ENCODE peak calls at places on chromosomes 13 and 19, in eight cellular contexts. H is AG04450, O is cardiac muscle cell, F is brain microvascular endothelial cell, P is right cardiac atrium, B is esophagus squamous epithelium, W is ovary, U is neuronal stem cell. N is an unnamed sample.

GRCh38 chr19:41999071-41999877 is 5.2 kb upstream of the ATP1A3 start:
- DNase-seq in P (no peak), W (no peak), O (no peak), F (no peak), U (no peak), H (no peak), B (no peak), N (no peak)

GRCh38 chr19:35845215-35846037 is 6.9 kb downstream of the NPHS1 start:
- DNase-seq in O (no peak), U (no peak), F (no peak), B (no peak), W (no peak), P (no peak), H (no peak), N (no peak)

GRCh38 chr19:2523630-2524311 is 47.8 kb downstream of the GADD45B start:
- DNase-seq in W (no peak), U (no peak), H (no peak), F (peak), B (no peak), O (peak), P (no peak), N (no peak)

GRCh38 chr19:2424686-2425621 is 2.4 kb downstream of the TIMM13 start:
- DNase-seq in B (no peak), P (peak), F (peak), O (peak), H (peak), W (peak), U (peak), N (no peak)

GRCh38 chr19:16268676-16269319 is 55.8 kb upstream of the KLF2 start:
- DNase-seq in F (no peak), P (no peak), U (no peak), B (no peak), H (no peak), W (no peak), O (no peak), N (no peak)

GRCh38 chr13:21625366-21625765 is 21.4 kb upstream of the MICU2 start:
- DNase-seq in P (no peak), B (no peak), F (peak), U (no peak), H (no peak), W (no peak), O (peak), N (no peak)

GRCh38 chr19:47122359-47123335 is 8.0 kb upstream of the SAE1 start:
- DNase-seq in F (peak), H (no peak), O (peak), P (no peak), W (no peak), B (no peak), U (no peak), N (no peak)

GRCh38 chr13:106499113-106499512 is 36.3 kb downstream of the EFNB2 start:
- DNase-seq in W (no peak), H (no peak), U (no peak), P (no peak), F (no peak), B (no peak), O (no peak), N (no peak)

GRCh38 chr13:105346141-105346766 is 1189.2 kb downstream of the EFNB2 start:
- DNase-seq in U (no peak), P (no peak), H (peak), O (peak), F (peak), W (no peak), B (no peak), N (no peak)

GRCh38 chr13:26562538-26562890 is 5.0 kb downstream of the WASF3 start:
- DNase-seq in H (no peak), B (no peak), U (no peak), W (no peak), F (no peak), O (no peak), P (no peak), N (no peak)

GRCh38 chr13:72253754-72254153 is 386.8 kb upstream of the DACH1 start:
- DNase-seq in U (no peak), O (no peak), B (no peak), H (no peak), P (no peak), W (no peak), F (no peak), N (no peak)

GRCh38 chr19:16078759-16079707 is 2.7 kb downstream of the TPM4 start:
- DNase-seq in F (peak), B (no peak), W (peak), P (peak), O (peak), U (no peak), H (peak), N (peak)

GRCh38 chr13:72004236-72004635 is 137.2 kb upstream of the DACH1 start:
- DNase-seq in O (no peak), H (no peak), U (no peak), F (no peak), P (no peak), W (no peak), B (no peak), N (no peak)

GRCh38 chr19:7250057-7250596 is 44.1 kb downstream of the INSR start:
- DNase-seq in W (no peak), H (no peak), B (no peak), P (no peak), F (no peak), U (no peak), O (no peak), N (no peak)

GRCh38 chr19:11418166-11418517 is 972 bp downstream of the RGL3 start:
- DNase-seq in H (no peak), U (no peak), B (no peak), W (no peak), P (no peak), F (no peak), O (no peak), N (no peak)

GRCh38 chr19:11416346-11417052 is 2.6 kb downstream of the RGL3 start:
- DNase-seq in U (no peak), B (no peak), W (no peak), F (no peak), H (no peak), P (no peak), O (no peak), N (no peak)

GRCh38 chr19:11420894-11421606 is 1.9 kb upstream of the RGL3 start:
- DNase-seq in P (peak), B (no peak), O (no peak), F (no peak), H (no peak), W (no peak), U (no peak), N (peak)

GRCh38 chr19:11420429-11420893 is 1.3 kb upstream of the RGL3 start:
- DNase-seq in W (peak), F (no peak), B (no peak), O (peak), H (no peak), U (no peak), P (peak), N (peak)

DNA sequence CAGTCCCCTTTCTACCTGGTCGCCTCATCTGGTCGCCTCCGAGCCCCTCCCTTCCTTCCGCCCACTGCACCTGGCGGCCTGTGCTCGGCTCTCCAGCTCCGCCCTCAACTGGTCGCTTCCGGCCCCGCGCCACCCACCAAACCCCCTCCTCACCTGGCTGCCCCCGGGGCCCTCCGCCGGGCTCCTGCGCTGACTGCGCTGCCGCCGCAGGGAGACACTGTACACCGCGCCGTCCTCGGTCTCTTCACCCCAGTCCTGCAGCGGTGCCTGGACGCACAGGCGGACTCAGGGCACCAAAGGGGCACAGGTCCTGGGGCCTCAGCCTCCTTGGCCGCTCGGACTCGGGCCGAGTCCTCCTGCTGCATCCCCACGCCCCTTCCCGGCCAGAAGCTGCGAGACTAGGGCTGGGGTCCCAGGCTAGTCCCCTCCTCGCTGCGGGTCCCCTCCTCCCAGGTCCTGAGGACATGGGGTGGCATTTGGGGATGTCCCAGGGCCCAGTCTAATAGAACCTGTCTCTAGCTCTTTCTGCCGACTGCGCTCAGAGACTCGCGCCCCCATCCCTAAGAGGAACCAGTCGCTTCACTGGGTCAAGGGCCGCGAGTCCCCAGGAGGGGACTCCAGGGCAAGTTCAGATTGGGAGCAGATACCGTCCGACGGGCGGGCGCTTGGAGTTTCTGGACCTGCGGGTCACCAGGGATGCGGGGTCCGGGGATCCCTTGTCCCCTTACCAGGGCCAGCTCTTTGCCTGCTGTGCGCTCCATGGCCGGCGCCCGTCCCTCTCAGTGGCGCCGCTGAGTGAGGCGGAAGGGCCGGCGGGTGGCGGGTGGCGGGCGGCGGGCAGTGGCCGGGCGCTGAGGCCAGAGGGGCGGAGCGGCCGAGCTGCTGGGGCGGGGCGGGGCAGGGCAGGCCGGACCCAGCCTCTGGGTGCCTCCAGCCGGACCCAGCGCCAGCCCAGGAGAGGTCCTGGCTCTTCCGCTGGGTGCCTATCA is at the start of gene RGL3:
- DNase-seq in B (no peak), H (no peak), O (no peak), F (no peak), W (no peak), P (peak), U (no peak), N (peak)
- H3K4me3 ChIP-seq in B (peak), H (no peak), O (peak), F (no peak), W (peak), P (peak), U (peak), N (peak)

GRCh38 chr19:39792999-39793546 is 14.4 kb downstream of the LEUTX start:
- DNase-seq in U (peak), P (peak), B (no peak), W (peak), F (peak), O (peak), H (peak), N (peak)

GRCh38 chr19:39795001-39795400 is 16.3 kb downstream of the LEUTX start:
- DNase-seq in B (no peak), O (no peak), H (no peak), W (no peak), F (no peak), U (no peak), P (no peak), N (no peak)

GRCh38 chr19:39796000-39796498 is 17.4 kb downstream of the LEUTX start:
- DNase-seq in U (no peak), O (no peak), F (no peak), B (no peak), H (no peak), P (no peak), W (no peak), N (no peak)

GRCh38 chr19:39802958-39803357 is 24.3 kb downstream of the LEUTX start:
- DNase-seq in O (no peak), P (no peak), B (no peak), U (no peak), F (no peak), H (no peak), W (no peak), N (no peak)

GRCh38 chr19:39797083-39797482 is 18.4 kb downstream of the LEUTX start:
- DNase-seq in B (no peak), U (no peak), P (no peak), H (no peak), F (no peak), W (no peak), O (no peak), N (no peak)
- H3K27ac ChIP-seq in B (no peak), U (no peak), P (no peak), H (no peak), F (no peak), W (no peak), O (no peak), N (no peak)

GRCh38 chr19:17751912-17752273 is 616 bp downstream of the FCHO1 start:
- DNase-seq in P (no peak), W (no peak), O (no peak), U (no peak), B (no peak), F (no peak), H (no peak), N (no peak)
- H3K4me3 ChIP-seq in P (no peak), W (no peak), O (no peak), U (no peak), B (no peak), F (no peak), H (no peak), N (peak)

GRCh38 chr13:97255515-97255999 is 33.4 kb downstream of the MBNL2 start:
- DNase-seq in W (no peak), F (no peak), B (no peak), P (no peak), U (no peak), H (no peak), O (no peak), N (no peak)

GRCh38 chr13:97256343-97256783 is 34.2 kb downstream of the MBNL2 start:
- DNase-seq in B (no peak), U (no peak), W (no peak), F (peak), O (peak), P (no peak), H (peak), N (no peak)

GRCh38 chr13:97257800-97258799 is 36.0 kb downstream of the MBNL2 start:
- DNase-seq in U (no peak), W (no peak), O (peak), H (no peak), P (peak), F (peak), B (no peak), N (peak)

GRCh38 chr13:97258801-97259200 is 36.7 kb downstream of the MBNL2 start:
- DNase-seq in B (no peak), P (no peak), H (no peak), O (peak), F (peak), U (no peak), W (no peak), N (no peak)

DNA sequence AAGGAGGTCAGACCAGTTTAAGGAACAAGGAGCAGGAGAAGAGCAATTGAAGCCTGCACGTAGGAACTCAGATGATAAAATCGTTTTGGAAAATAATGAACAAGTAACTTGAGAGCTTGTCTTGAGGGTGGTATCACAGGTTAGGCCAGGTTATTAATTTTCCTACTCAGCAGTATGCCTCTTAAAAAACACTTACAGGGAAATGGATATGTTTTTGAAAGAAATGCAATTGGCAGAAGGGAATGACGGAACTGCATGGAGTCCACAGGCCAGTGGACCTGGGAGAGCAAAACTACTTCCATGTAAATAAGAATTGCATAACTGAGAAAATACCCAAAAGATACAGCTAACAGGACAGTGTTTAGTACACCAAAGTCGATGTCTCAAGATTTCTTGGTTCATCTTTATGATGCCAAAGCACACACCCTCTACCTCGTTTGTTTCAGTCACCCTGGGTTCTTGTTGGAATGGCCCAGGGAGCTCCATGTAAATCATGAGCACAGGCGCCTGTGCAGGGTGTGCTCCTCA is 35.2 kb downstream of the MBNL2 start:
- DNase-seq in O (no peak), W (no peak), U (no peak), B (no peak), F (no peak), H (no peak), P (no peak), N (no peak)
- H3K27ac ChIP-seq in O (no peak), W (no peak), U (no peak), B (peak), F (peak), H (peak), P (peak), N (peak)

GRCh38 chr19:1132625-1133383 is 29.0 kb downstream of the GPX4 start:
- DNase-seq in H (no peak), B (no peak), U (no peak), O (peak), P (no peak), W (peak), F (no peak), N (no peak)
- H3K4me3 ChIP-seq in H (peak), B (peak), U (no peak), O (no peak), P (peak), W (peak), F (peak), N (peak)

GRCh38 chr13:48401480-48401879 is 11.4 kb downstream of the LPAR6 start:
- DNase-seq in B (no peak), P (no peak), F (no peak), U (no peak), W (no peak), H (no peak), O (no peak), N (no peak)
- H3K27ac ChIP-seq in B (peak), P (no peak), F (no peak), U (no peak), W (no peak), H (no peak), O (no peak), N (peak)

GRCh38 chr19:14758816-14759215 is 19.5 kb downstream of the ADGRE2 start:
- DNase-seq in P (no peak), F (no peak), H (no peak), U (no peak), B (no peak), W (no peak), O (no peak), N (no peak)
- H3K4me3 ChIP-seq in P (no peak), F (no peak), H (no peak), U (no peak), B (peak), W (no peak), O (no peak), N (no peak)

DNA sequence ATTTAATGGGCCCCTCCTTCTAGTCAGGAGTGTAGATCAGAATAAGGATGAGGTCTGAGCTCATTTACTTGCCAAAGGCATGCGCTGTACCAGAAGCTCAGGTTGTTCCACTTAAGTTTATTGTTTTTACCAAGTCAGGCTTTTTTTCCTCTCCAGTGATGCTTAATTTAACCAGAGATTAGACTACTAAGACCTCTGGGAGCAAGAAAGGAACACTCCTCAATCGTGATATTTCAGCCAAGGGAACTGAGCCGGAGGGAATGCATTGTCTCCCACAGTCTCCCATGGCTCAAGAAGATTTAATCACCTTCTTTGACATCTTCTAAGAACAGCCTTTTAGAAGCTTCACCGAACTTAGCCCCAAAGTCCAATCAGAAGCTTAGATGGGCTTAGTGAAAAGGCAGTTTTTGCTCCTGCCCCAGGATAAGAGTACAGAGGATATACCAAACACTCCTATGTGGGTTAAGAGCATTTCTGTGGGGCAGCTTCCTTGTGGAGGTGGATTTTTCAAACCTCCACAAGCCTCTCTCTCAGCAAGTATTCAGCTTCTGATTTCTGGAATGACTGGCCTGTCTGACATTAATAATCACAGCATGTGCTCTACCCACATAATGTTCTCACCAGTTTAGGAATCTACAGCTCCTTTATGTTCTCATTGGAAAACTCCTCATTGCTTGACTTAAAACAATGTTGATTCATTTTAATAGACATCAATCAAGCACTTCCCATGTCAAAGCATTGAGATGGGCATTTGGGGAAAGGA is 322.7 kb downstream of the SUCLA2 start:
- DNase-seq in F (peak), O (no peak), U (peak), W (no peak), P (no peak), H (no peak), B (no peak), N (no peak)
- H3K27ac ChIP-seq in F (peak), O (no peak), U (peak), W (no peak), P (no peak), H (no peak), B (no peak), N (no peak)